ENCODE peak calls at places on chromosomes 4 and X, in nine cellular contexts. V is left ventricle myocardium superior; D is neural progenitor cell; C is progenitor cell of endocrine pancreas; Q is Right ventricle myocardium superior; I is tibial artery; J is iris pigment epithelial cell; M is substantia nigra; E is activated CD8-positive, alpha-beta memory T cell treated with anti-CD3 and anti-CD28 coated beads for 4 hours. S is an unnamed sample.

GRCh38 chrX:10926404-10926803 is 184.7 kb upstream of the HCCS start:
- DNase-seq in V (no peak), E (no peak), C (no peak), D (no peak), J (no peak), M (no peak), I (no peak), Q (no peak), S (no peak)

GRCh38 chr4:128241425-128241913 is 46.1 kb downstream of the PGRMC2 start:
- DNase-seq in E (no peak), C (no peak), M (no peak), V (no peak), I (no peak), Q (no peak), J (peak), D (no peak), S (no peak)

GRCh38 chr4:37604464-37604863 is 81.7 kb downstream of the RELL1 start:
- DNase-seq in E (no peak), D (no peak), I (no peak), J (peak), M (no peak), V (no peak), Q (no peak), C (no peak), S (no peak)

GRCh38 chr4:135177323-135177722 is 975.7 kb upstream of the PABPC4L start:
- DNase-seq in I (no peak), J (no peak), V (no peak), D (no peak), Q (no peak), E (no peak), M (no peak), C (no peak), S (no peak)

GRCh38 chr4:5204781-5205180 is 153.5 kb downstream of the STK32B start:
- DNase-seq in E (no peak), D (no peak), Q (no peak), M (no peak), V (no peak), J (no peak), I (peak), C (no peak), S (peak)

GRCh38 chrX:56812515-56813105 is 83.6 kb downstream of the NBDY start:
- DNase-seq in Q (no peak), V (no peak), M (no peak), D (no peak), I (no peak), C (no peak), E (no peak), J (no peak), S (no peak)

GRCh38 chr4:2924765-2925301 is 38.4 kb downstream of the NOP14 start:
- DNase-seq in Q (peak), M (no peak), V (no peak), C (no peak), J (no peak), D (no peak), I (peak), E (no peak), S (no peak)

GRCh38 chrX:107880054-107880610 is 54.5 kb downstream of the MID2 start:
- DNase-seq in Q (no peak), J (peak), V (no peak), I (no peak), E (no peak), D (no peak), C (no peak), M (no peak), S (no peak)

GRCh38 chr4:40514409-40515025 is 115.1 kb downstream of the RBM47 start:
- DNase-seq in M (no peak), E (no peak), C (no peak), J (no peak), D (no peak), V (no peak), Q (no peak), I (no peak), S (no peak)

S was measured in NCI-H1436.